ENCODE peak calls at places on chromosomes 11 and 22, in ten cellular contexts. T, C, R, S, X, V, N, Y, D and B are unnamed samples. For H3K9me3, the result is how much of the 10 kb centered on the place peaks cover.

GRCh38 chr11:100739636-100740035 is 52.5 kb downstream of the ARHGAP42 start:
- DNase-seq in T (no peak), C (peak), R (peak), S (no peak), X (no peak), V (no peak), N (no peak), Y (peak), D (no peak), B (no peak)

GRCh38 chr11:73252577-73253191 is 19.5 kb upstream of the P2RY6 start:
- DNase-seq in T (no peak), C (no peak), R (peak), S (no peak), X (peak), V (no peak), N (no peak), Y (no peak), D (no peak), B (no peak)

GRCh38 chr22:49201046-49201970 is 626.4 kb downstream of the BRD1 start:
- DNase-seq in T (peak), C (no peak), R (no peak), S (peak), X (no peak), V (no peak), N (no peak), Y (no peak), D (peak), B (no peak)

GRCh38 chr11:35658028-35658948 is 4.3 kb upstream of the TRIM44 start:
- DNase-seq in T (no peak), C (no peak), R (no peak), S (no peak), X (no peak), V (no peak), N (no peak), Y (no peak), D (no peak), B (no peak)

GRCh38 chr22:28034760-28035401 is 115.8 kb upstream of the PITPNB start:
- DNase-seq in T (no peak), C (no peak), R (peak), S (peak), X (no peak), V (peak), N (no peak), Y (no peak), D (peak), B (peak)

GRCh38 chr11:13183094-13183825 is 94.3 kb upstream of the BMAL1 start:
- DNase-seq in T (no peak), C (peak), R (peak), S (no peak), X (peak), V (no peak), N (no peak), Y (no peak), D (no peak), B (no peak)

GRCh38 chr11:125344846-125345705 is 151.0 kb downstream of the FEZ1 start:
- DNase-seq in T (peak), C (no peak), R (no peak), S (peak), X (no peak), V (no peak), N (no peak), Y (no peak), D (no peak), B (no peak)

GRCh38 chr11:36376315-36376887 is 80.3 kb downstream of the PRR5L start:
- DNase-seq in T (peak), C (no peak), R (peak), S (peak), X (no peak), V (peak), N (peak), Y (no peak), D (peak), B (peak)

GRCh38 chr11:1113405-1114201 is 38.9 kb downstream of the MUC2 start:
- DNase-seq in T (peak), C (no peak), R (no peak), S (peak), X (no peak), V (no peak), N (no peak), Y (no peak), D (peak), B (peak)

GRCh38 chr11:69729252-69729651 is 25.4 kb upstream of the FGF19 start:
- DNase-seq in T (no peak), C (no peak), R (no peak), S (no peak), X (no peak), V (no peak), N (no peak), Y (no peak), D (no peak), B (no peak)

GRCh38 chr11:114165326-114166230 is 106.1 kb downstream of the ZBTB16 start:
- DNase-seq in T (no peak), C (no peak), R (no peak), S (no peak), X (no peak), V (peak), N (no peak), Y (no peak), D (no peak), B (no peak)

GRCh38 chr22:37184816-37185541 is 3.1 kb downstream of the C1QTNF6 start:
- DNase-seq in T (peak), C (no peak), R (no peak), S (peak), X (no peak), V (no peak), N (no peak), Y (no peak), D (no peak), B (peak)

GRCh38 chr11:114846040-114846791 is 167.9 kb downstream of the NXPE2 start:
- DNase-seq in T (no peak), C (no peak), R (no peak), S (no peak), X (no peak), V (no peak), N (no peak), Y (no peak), D (no peak), B (no peak)

GRCh38 chr22:34036936-34037335 is 116.7 kb upstream of the LARGE1 start:
- DNase-seq in T (no peak), C (no peak), R (peak), S (no peak), X (no peak), V (no peak), N (peak), Y (no peak), D (no peak), B (no peak)

GRCh38 chr11:95337175-95337957 is 106.4 kb upstream of the SESN3 start:
- DNase-seq in T (peak), C (no peak), R (peak), S (peak), X (peak), V (peak), N (peak), Y (no peak), D (peak), B (no peak)

GRCh38 chr11:59673291-59673690 is 4.5 kb upstream of the PATL1 start:
- DNase-seq in T (no peak), C (no peak), R (no peak), S (no peak), X (no peak), V (no peak), N (no peak), Y (no peak), D (no peak), B (no peak)

GRCh38 chr11:77959434-77959833 is 35.0 kb downstream of the INTS4 start:
- DNase-seq in T (no peak), C (no peak), R (no peak), S (no peak), X (no peak), V (no peak), N (no peak), Y (no peak), D (no peak), B (no peak)

GRCh38 chr22:44642096-44642644 is 59.8 kb upstream of the PRR5 start:
- DNase-seq in T (peak), C (no peak), R (no peak), S (no peak), X (no peak), V (no peak), N (no peak), Y (no peak), D (no peak), B (no peak)

GRCh38 chr11:128424271-128424709 is 163.1 kb downstream of the ETS1 start:
- DNase-seq in T (no peak), C (no peak), R (peak), S (no peak), X (no peak), V (no peak), N (no peak), Y (no peak), D (peak), B (no peak)

DNA sequence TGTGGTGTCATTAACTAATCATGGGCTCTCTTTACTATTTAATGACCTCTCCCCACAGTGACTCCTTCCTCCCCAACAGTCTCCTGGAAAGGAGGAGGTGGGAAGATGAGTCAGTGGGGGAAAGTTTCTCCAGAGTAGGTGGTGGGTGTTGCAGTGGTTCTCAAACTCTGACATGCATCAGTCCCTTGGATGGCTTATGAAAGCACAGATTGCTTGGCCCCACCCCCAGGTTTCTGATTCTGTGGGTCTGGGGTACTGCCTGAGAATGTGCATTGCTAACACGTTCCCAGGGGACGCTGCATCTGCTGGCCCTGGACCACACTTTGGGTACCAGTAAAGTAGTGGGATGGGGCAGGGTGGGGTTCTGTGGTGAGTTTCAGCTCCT is 9.8 kb downstream of the CD82 start:
- DNase-seq in T (peak), C (peak), R (no peak), S (no peak), X (no peak), V (no peak), N (no peak), Y (no peak), D (no peak), B (no peak)
- H3K27ac ChIP-seq in T (no peak), C (peak), R (no peak), S (peak), X (peak), V (peak), N (no peak), Y (peak), D (no peak), B (no peak)

GRCh38 chr11:72069787-72070251 is 10.5 kb downstream of the NUMA1 start:
- DNase-seq in T (peak), C (peak), R (peak), S (peak), X (no peak), V (peak), N (no peak), Y (peak), D (peak), B (peak)
- H3K4me3 ChIP-seq in T (no peak), C (peak), R (no peak), S (peak), X (no peak), V (no peak), N (no peak), Y (peak), D (no peak), B (no peak)

GRCh38 chr11:37571248-37571647 is 973.2 kb upstream of the RAG2 start:
- DNase-seq in T (no peak), C (no peak), R (no peak), S (no peak), X (no peak), V (no peak), N (no peak), Y (no peak), D (no peak), B (no peak)

GRCh38 chr11:37574361-37574760 is 976.3 kb upstream of the RAG2 start:
- DNase-seq in T (no peak), C (no peak), R (no peak), S (no peak), X (no peak), V (no peak), N (no peak), Y (no peak), D (no peak), B (no peak)

GRCh38 chr11:37572491-37573171 is 974.6 kb upstream of the RAG2 start:
- DNase-seq in T (no peak), C (no peak), R (no peak), S (no peak), X (no peak), V (no peak), N (no peak), Y (no peak), D (no peak), B (no peak)
- H3K9me3 ChIP-seq in T (under half), C (under half), R (under half), S (under half), X (under half), V (under half), N (under half), Y (under half), D (under half), B (under half)

DNA sequence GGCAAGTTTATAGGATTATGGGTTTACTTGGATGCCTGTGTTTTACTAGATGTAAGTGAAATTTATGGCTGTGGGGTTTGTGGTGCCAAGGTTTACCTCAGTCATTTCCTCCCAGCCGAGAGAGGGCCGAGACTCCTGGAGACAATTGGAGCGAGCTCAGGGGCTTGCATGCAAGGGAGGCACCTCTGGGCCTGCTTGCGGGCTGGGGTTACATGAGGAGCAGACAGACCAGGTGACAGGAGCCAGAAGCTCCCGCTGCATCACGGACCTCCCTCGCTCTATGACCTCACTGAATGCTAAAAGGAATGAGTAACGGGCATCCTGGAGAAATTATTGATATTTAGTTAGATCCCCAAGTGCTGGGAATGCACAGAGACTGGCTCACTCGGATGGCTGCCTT is 275.2 kb upstream of the KIRREL3 start:
- DNase-seq in T (no peak), C (no peak), R (no peak), S (no peak), X (no peak), V (no peak), N (no peak), Y (no peak), D (no peak), B (no peak)
- H3K27ac ChIP-seq in T (no peak), C (no peak), R (no peak), S (no peak), X (no peak), V (no peak), N (no peak), Y (no peak), D (no peak), B (peak)

DNA sequence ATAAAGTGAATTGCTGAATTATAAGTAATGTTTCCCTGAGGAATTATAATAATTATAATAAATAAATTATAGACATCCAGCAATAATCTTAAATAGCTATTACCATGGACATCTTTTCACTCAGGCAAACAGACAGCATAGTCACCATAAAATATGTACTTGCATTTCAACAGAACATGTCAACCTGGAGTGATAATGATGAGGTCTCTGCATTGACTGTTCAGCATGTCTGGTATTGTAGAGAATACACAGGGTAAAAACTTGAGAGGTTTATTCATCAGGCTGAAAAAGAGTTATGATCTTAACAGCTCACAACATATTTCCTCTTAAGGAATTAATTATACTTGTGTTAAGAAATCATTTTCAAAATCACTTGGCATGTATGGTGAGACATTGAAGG is 41.1 kb upstream of the TYR start:
- DNase-seq in T (no peak), C (no peak), R (no peak), S (no peak), X (no peak), V (no peak), N (no peak), Y (no peak), D (no peak), B (no peak)
- H3K4me3 ChIP-seq in T (no peak), C (no peak), R (no peak), S (no peak), X (no peak), V (no peak), N (no peak), Y (no peak), D (no peak), B (no peak)

DNA sequence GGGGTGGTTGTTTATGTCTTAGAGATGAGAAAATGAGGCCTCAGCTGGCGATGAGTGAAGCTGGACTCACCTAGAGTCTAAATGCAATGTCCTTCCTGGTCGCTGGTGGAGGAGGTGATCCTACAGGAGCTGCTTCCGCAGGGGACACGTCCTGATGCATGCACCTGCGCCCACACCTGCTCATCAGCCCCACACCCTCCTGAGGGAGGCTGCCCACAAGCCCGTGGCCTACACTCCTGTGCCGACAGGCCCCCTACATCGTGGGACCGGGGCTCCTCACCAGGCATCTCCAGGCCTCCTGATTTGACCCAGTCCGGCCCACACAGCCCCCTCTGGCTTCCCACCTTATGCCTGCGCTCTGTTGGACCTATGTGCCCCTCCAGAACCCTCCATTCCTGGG is 857.2 kb downstream of the TBC1D22A start:
- DNase-seq in T (no peak), C (no peak), R (no peak), S (peak), X (no peak), V (no peak), N (no peak), Y (no peak), D (no peak), B (no peak)
- H3K9me3 ChIP-seq in T (under half), C (under half), R (under half), S (under half), X (under half), V (under half), N (under half), Y (half or more), D (under half), B (under half)